ENCODE peak calls at places on chromosomes 11 and 22, in four cellular contexts. Q is GM13977, D is WTC11, N is endothelial cell of umbilical vein. Z is an unnamed sample.

GRCh38 chr22:17570851-17571631 is 7.7 kb downstream of the SLC25A18 start:
- DNase-seq in N (no peak), Q (no peak), D (no peak), Z (no peak)

GRCh38 chr11:77081381-77081851 is 14.6 kb downstream of the CAPN5 start:
- DNase-seq in Q (no peak), N (no peak), D (peak; percentile 5), Z (no peak)

GRCh38 chr11:75212463-75212862 is 28.1 kb upstream of the TPBGL start:
- DNase-seq in D (no peak), Q (no peak), N (no peak), Z (no peak)

GRCh38 chr11:109853156-109853776 is 239.9 kb upstream of the ZC3H12C start:
- DNase-seq in D (no peak), N (peak; percentile 90), Q (peak; percentile 14), Z (peak; percentile 3)

GRCh38 chr22:26322179-26322905 is 106.7 kb upstream of the ASPHD2 start:
- DNase-seq in Q (no peak), N (no peak), D (no peak), Z (no peak)

GRCh38 chr22:36701941-36702640 is 1.5 kb downstream of the CACNG2 start:
- DNase-seq in Q (no peak), N (no peak), D (no peak), Z (no peak)

GRCh38 chr11:86608251-86608799 is 64.1 kb downstream of the ME3 start:
- DNase-seq in D (peak; percentile 56), Q (peak; percentile 50), N (peak; percentile 91), Z (peak; percentile 43)

GRCh38 chr22:50274311-50274710 is 4.1 kb upstream of the MAPK11 start:
- DNase-seq in D (no peak), N (peak; percentile 30), Q (peak; percentile 76), Z (peak; percentile 47)

GRCh38 chr22:48892571-48893287 is 934.9 kb downstream of the BRD1 start:
- DNase-seq in D (no peak), Q (no peak), N (no peak), Z (no peak)

GRCh38 chr11:62472063-62472884 is 53.4 kb downstream of the SCGB1A1 start:
- DNase-seq in Q (no peak), D (no peak), N (no peak), Z (no peak)

GRCh38 chr11:45765107-45765668 is 39.8 kb upstream of the SLC35C1 start:
- DNase-seq in Q (no peak), N (no peak), D (no peak), Z (no peak)

GRCh38 chr11:22449441-22449840 is 111.3 kb downstream of the SLC17A6 start:
- DNase-seq in N (no peak), D (no peak), Q (no peak), Z (no peak)

GRCh38 chr11:110113507-110113906 is 20.3 kb downstream of the ZC3H12C start:
- DNase-seq in D (no peak), Q (no peak), N (no peak), Z (no peak)

GRCh38 chr11:35163707-35164496 is 24.9 kb downstream of the CD44 start:
- DNase-seq in Q (no peak), N (no peak), D (no peak), Z (no peak)
- TF ChIP-seq CTCF in Q (peak; percentile 56), N (no peak), D (no peak), Z (no peak)

GRCh38 chr22:44091751-44092150 is 67.6 kb downstream of the PARVB start:
- DNase-seq in N (no peak), D (no peak), Q (no peak), Z (no peak)
- TF ChIP-seq CTCF in N (no peak), D (no peak), Q (no peak), Z (no peak)

GRCh38 chr11:134725939-134726639 is 314.0 kb upstream of the B3GAT1 start:
- DNase-seq in Q (no peak), N (no peak), D (peak; percentile 50), Z (peak; percentile 33)
- TF ChIP-seq CTCF in Q (no peak), N (no peak), D (no peak), Z (peak; percentile 38)

GRCh38 chr11:118572914-118573550 is 823 bp downstream of the ARCN1 start:
- DNase-seq in N (peak; percentile 79), D (no peak), Q (peak; percentile 33), Z (no peak)
- TF ChIP-seq CTCF in N (no peak), D (no peak), Q (no peak), Z (no peak)

GRCh38 chr11:69588270-69588669 is 52.7 kb upstream of the CCND1 start:
- DNase-seq in Q (no peak), D (no peak), N (peak; percentile 50), Z (no peak)
- TF ChIP-seq CTCF in Q (no peak), D (no peak), N (peak; percentile 32), Z (no peak)

GRCh38 chr22:41471606-41472005 is 2.7 kb downstream of the ACO2 start:
- DNase-seq in Q (no peak), D (no peak), N (no peak), Z (no peak)

GRCh38 chr22:41469218-41469851 is 418 bp downstream of the ACO2 start:
- DNase-seq in N (no peak), Q (no peak), D (peak; percentile 34), Z (no peak)

GRCh38 chr22:41468381-41469217 is at the start of the genes ACO2 and PHF5A:
- DNase-seq in N (peak; percentile 99), D (peak; percentile 98), Q (peak; percentile 93), Z (peak; percentile 97)
- TF ChIP-seq CTCF in N (no peak), D (no peak), Q (no peak), Z (no peak)

GRCh38 chr11:128603752-128604472 is 16.6 kb upstream of the ETS1 start:
- DNase-seq in D (no peak), Q (no peak), N (no peak), Z (no peak)
- TF ChIP-seq CTCF in D (no peak), Q (peak; percentile 41), N (no peak), Z (no peak)